ENCODE peak calls at places on chromosomes 7 and 10, in ten cellular contexts. V is RWPE1; I is central memory CD8-positive, alpha-beta T cell; E is T-helper 1 cell; N is body of pancreas; X is activated T-cell treated with anti-CD3 and anti-CD28 coated beads for 1 hour; W is colonic mucosa; T is EL; K is A549; D is ovary. Y is an unnamed sample.

GRCh38 chr7:8260871-8261707 is 878 bp downstream of the ICA1 start:
- DNase-seq in V (peak; percentile 49), I (no peak), E (no peak), N (peak; percentile 68), X (no peak), W (peak; percentile 74), T (peak; percentile 40), K (peak; percentile 24), D (peak; percentile 13), Y (no peak)

GRCh38 chr10:58282615-58283014 is 13.7 kb downstream of the CISD1 start:
- DNase-seq in V (no peak), I (no peak), E (no peak), N (no peak), X (no peak), W (no peak), T (no peak), K (no peak), D (no peak), Y (no peak)

GRCh38 chr7:117970806-117971205 is 97.6 kb upstream of the CTTNBP2 start:
- DNase-seq in V (no peak), I (no peak), E (no peak), N (no peak), X (no peak), W (no peak), T (no peak), K (no peak), D (no peak), Y (no peak)

GRCh38 chr10:77037735-77038411 is 599.7 kb downstream of the KCNMA1 start:
- DNase-seq in V (no peak), I (no peak), E (no peak), N (no peak), X (no peak), W (no peak), T (no peak), K (no peak), D (no peak), Y (peak; percentile 68)

GRCh38 chr7:12074889-12075288 is 136.2 kb upstream of the TMEM106B start:
- DNase-seq in V (no peak), I (no peak), E (no peak), N (no peak), X (no peak), W (no peak), T (no peak), K (no peak), D (no peak), Y (no peak)

GRCh38 chr7:49099587-49100326 is 175.4 kb downstream of the CDC14C start:
- DNase-seq in V (no peak), I (no peak), E (no peak), N (no peak), X (no peak), W (no peak), T (no peak), K (peak; percentile 3), D (no peak), Y (no peak)

GRCh38 chr10:124007102-124007772 is 86.2 kb downstream of the CHST15 start:
- DNase-seq in V (no peak), I (no peak), E (no peak), N (no peak), X (no peak), W (no peak), T (no peak), K (no peak), D (peak; percentile 12), Y (no peak)

GRCh38 chr10:121307411-121307980 is 290.7 kb downstream of the FGFR2 start:
- DNase-seq in V (peak; percentile 79), I (no peak), E (no peak), N (no peak), X (no peak), W (no peak), T (no peak), K (no peak), D (no peak), Y (peak; percentile 45)

GRCh38 chr7:93194368-93194767 is 31.9 kb downstream of the HEPACAM2 start:
- DNase-seq in V (peak; percentile 43), I (no peak), E (no peak), N (no peak), X (no peak), W (no peak), T (peak; percentile 15), K (no peak), D (no peak), Y (no peak)

GRCh38 chr10:1148855-1149620 is 92.9 kb downstream of the WDR37 start:
- DNase-seq in V (no peak), I (no peak), E (no peak), N (no peak), X (no peak), W (peak; percentile 6), T (no peak), K (no peak), D (no peak), Y (peak; percentile 42)

GRCh38 chr10:89793649-89794254 is 92.4 kb downstream of the KIF20B start:
- DNase-seq in V (peak; percentile 83), I (no peak), E (peak; percentile 24), N (peak; percentile 34), X (no peak), W (peak; percentile 31), T (peak; percentile 70), K (peak; percentile 65), D (no peak), Y (no peak)

Y was measured in esophagus muscularis mucosa.